ENCODE peak calls at places on chromosomes 12 and 14, in eight cellular contexts. L is hepatocyte, T is coronary artery, X is astrocyte of the spinal cord, S is endothelial cell, U is DND-41, A is AG04450, V is choroid plexus epithelial cell. M is an unnamed sample.
A peak's percentile ranks its signal among the peaks of the same experiment; 100 is the strongest.

GRCh38 chr12:119669744-119670472 is 2.0 kb downstream of the PRKAB1 start:
- DNase-seq in L (peak; percentile 65), U (no peak), A (no peak), V (peak; percentile 14), X (no peak), S (no peak), T (no peak), M (no peak)

GRCh38 chr12:68121143-68121542 is 38.4 kb downstream of the IFNG start:
- DNase-seq in S (no peak), L (no peak), V (no peak), A (no peak), X (no peak), U (no peak), T (no peak), M (no peak)

GRCh38 chr12:128606040-128606439 is 217.7 kb downstream of the SLC15A4 start:
- DNase-seq in A (no peak), T (no peak), S (no peak), X (peak; percentile 57), L (no peak), U (no peak), V (peak; percentile 58), M (no peak)

GRCh38 chr14:47442206-47442605 is 233.2 kb downstream of the MDGA2 start:
- DNase-seq in V (peak; percentile 80), A (no peak), T (no peak), U (no peak), S (peak; percentile 38), L (peak; percentile 76), X (peak; percentile 56), M (no peak)

GRCh38 chr12:58502857-58503256 is 417.4 kb downstream of the LRIG3 start:
- DNase-seq in S (no peak), X (peak; percentile 22), L (peak; percentile 67), U (no peak), A (no peak), V (peak; percentile 28), T (no peak), M (no peak)

GRCh38 chr12:53613821-53614220 is 12.4 kb downstream of the ATF7 start:
- DNase-seq in S (no peak), T (no peak), L (no peak), X (no peak), A (no peak), U (no peak), V (peak; percentile 45), M (no peak)

GRCh38 chr12:103501447-103501846 is 5.7 kb upstream of the C12orf42 start:
- DNase-seq in A (no peak), X (no peak), V (no peak), T (no peak), S (no peak), L (no peak), U (no peak), M (no peak)

GRCh38 chr14:104504172-104504735 is 75.3 kb upstream of the C14orf180 start:
- DNase-seq in X (no peak), L (no peak), V (no peak), U (no peak), T (no peak), A (no peak), S (no peak), M (no peak)

GRCh38 chr14:89386214-89386886 is 30.7 kb downstream of the FOXN3 start:
- DNase-seq in T (peak; percentile 8), S (no peak), L (no peak), U (peak; percentile 42), X (peak; percentile 46), A (no peak), V (peak; percentile 48), M (no peak)

GRCh38 chr12:104750061-104750460 is 208.0 kb downstream of the SLC41A2 start:
- DNase-seq in L (no peak), A (peak; percentile 48), T (no peak), S (no peak), X (peak; percentile 64), V (peak; percentile 87), U (peak; percentile 51), M (peak; percentile 86)

GRCh38 chr14:51954657-51955056 is 34.7 kb upstream of the RTRAF start:
- DNase-seq in U (no peak), A (no peak), S (no peak), X (no peak), L (no peak), T (no peak), V (no peak), M (no peak)
- TF ChIP-seq CTCF in U (peak; percentile 14), A (no peak), S (no peak), X (peak; percentile 4), L (no peak), T (no peak), V (no peak), M (no peak)

DNA sequence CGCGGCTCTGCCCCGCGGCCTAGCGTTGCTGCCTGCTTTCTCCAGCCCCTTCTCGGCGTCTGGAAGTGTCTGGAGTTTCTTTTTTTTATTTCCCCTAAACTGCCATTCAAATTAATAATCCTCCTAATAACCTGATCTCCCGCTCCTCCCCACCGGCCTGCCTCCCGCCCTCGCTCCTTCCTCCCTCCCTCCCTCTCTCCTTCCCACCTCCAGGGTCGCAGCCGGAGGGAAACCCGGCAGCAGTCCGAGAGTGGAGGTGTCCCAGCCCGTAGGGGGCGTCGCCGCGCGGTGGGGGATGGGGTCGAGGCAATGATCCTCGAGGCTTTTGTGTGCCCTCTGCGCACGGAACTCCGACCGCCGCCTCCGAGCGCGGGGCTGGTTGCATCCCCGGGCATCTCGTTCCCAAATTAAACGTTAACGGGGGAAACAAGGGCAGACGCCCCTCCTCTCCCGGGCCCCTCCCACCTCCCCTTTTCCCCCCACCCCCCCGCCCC is 1.1 kb upstream of the SOCS2 start:
- DNase-seq in V (peak; percentile 51), X (peak; percentile 45), U (peak; percentile 94), A (no peak), T (peak; percentile 85), L (peak; percentile 78), S (peak; percentile 88), M (no peak)
- TF ChIP-seq CTCF in V (peak; percentile 39), X (peak; percentile 40), U (peak; percentile 69), A (peak; percentile 39), T (no peak), L (peak; percentile 41), S (no peak), M (no peak)

DNA sequence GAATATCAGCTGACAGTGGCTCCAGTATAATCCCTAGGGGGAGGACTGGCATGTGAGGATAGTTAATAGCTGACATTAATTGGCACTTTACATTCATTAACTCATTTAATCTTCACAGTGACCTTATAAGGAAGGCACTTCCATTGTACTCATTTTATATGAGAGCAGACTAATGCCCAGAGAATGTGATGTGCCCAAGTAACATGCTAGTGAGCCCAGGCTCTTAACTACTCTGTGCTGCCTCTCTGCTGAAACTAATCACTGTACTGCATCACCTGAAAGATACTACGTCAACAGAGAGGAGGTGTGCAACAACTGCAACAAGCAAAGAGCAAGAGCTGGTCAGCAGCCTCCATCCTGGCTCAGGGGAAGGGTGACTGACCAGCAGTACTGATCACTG is 40.1 kb downstream of the GALNT4 start:
- DNase-seq in V (no peak), L (no peak), T (no peak), X (no peak), U (no peak), S (no peak), A (no peak), M (no peak)
- TF ChIP-seq CTCF in V (no peak), L (no peak), T (no peak), X (no peak), U (no peak), S (no peak), A (no peak), M (no peak)

DNA sequence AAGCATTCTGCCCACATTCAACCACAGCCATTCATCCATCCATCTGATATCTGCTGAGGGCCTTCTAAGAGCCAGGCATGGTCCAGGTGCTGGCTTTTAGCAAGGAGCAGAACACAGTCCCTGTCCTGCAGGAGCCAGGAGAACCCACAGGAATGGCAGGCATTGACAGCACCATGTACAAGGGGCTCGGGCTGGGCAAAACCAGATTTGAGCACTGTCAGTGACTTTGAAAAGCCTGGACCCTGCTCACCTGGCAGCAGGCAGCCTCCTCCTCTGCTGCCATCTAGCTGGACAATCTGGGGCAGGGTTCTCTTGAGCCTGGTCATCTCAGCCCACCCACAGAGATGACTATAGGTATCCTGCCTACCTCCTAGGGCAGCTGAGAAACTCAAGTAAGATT is 136.9 kb downstream of the ZFP36L1 start:
- DNase-seq in S (no peak), X (no peak), L (peak; percentile 44), A (no peak), V (no peak), U (no peak), T (peak; percentile 65), M (no peak)
- TF ChIP-seq CTCF in S (no peak), X (peak; percentile 33), L (peak; percentile 43), A (no peak), V (peak; percentile 26), U (no peak), T (no peak), M (no peak)

GRCh38 chr12:32106153-32106516 is 512 bp upstream of the BICD1 start:
- DNase-seq in X (no peak), A (no peak), U (no peak), S (no peak), T (peak; percentile 71), L (no peak), V (no peak), M (no peak)
- TF ChIP-seq CTCF in X (no peak), A (no peak), U (no peak), S (no peak), T (no peak), L (no peak), V (no peak), M (no peak)